ENCODE peak calls at places on chromosome 17, in eight cellular contexts. V is kidney epithelial cell; O is OCI-LY7; F is CD8-positive, alpha-beta T cell; P is esophagus squamous epithelium; C is thoracic aorta; Q is stomach; R is tibial artery. S is an unnamed sample.
A peak's percentile ranks its signal among the peaks of the same experiment; 100 is the strongest.

GRCh38 chr17:29091591-29092291 is 48.8 kb downstream of the PIPOX start:
- DNase-seq in V (no peak), O (no peak), F (no peak), P (no peak), C (no peak), Q (no peak), R (no peak), S (no peak)

GRCh38 chr17:7208754-7209460 is 10.7 kb downstream of the DLG4 start:
- DNase-seq in V (no peak), O (no peak), F (no peak), P (no peak), C (no peak), Q (no peak), R (no peak), S (no peak)

GRCh38 chr17:40095944-40096791 is 4.2 kb downstream of the NR1D1 start:
- DNase-seq in V (no peak), O (peak; percentile 77), F (peak; percentile 63), P (peak; percentile 45), C (no peak), Q (peak; percentile 57), R (no peak), S (peak; percentile 69)

GRCh38 chr17:68697850-68698313 is 96.7 kb upstream of the FAM20A start:
- DNase-seq in V (no peak), O (no peak), F (no peak), P (no peak), C (no peak), Q (peak; percentile 31), R (no peak), S (no peak)

GRCh38 chr17:9308069-9308468 is 267.6 kb downstream of the STX8 start:
- DNase-seq in V (no peak), O (no peak), F (no peak), P (no peak), C (no peak), Q (no peak), R (no peak), S (no peak)

GRCh38 chr17:202501-202951 is 21.1 kb upstream of the DOC2B start:
- DNase-seq in V (no peak), O (no peak), F (no peak), P (no peak), C (no peak), Q (no peak), R (no peak), S (peak; percentile 38)

GRCh38 chr17:64074704-64075484 is 54.5 kb upstream of the ICAM2 start:
- DNase-seq in V (peak; percentile 90), O (no peak), F (no peak), P (no peak), C (no peak), Q (peak; percentile 69), R (no peak), S (peak; percentile 23)

GRCh38 chr17:57940217-57940616 is 15.0 kb downstream of the CUEDC1 start:
- DNase-seq in V (no peak), O (no peak), F (no peak), P (no peak), C (no peak), Q (no peak), R (no peak), S (peak; percentile 38)

GRCh38 chr17:69175262-69175811 is 33.6 kb upstream of the ABCA6 start:
- DNase-seq in V (no peak), O (no peak), F (no peak), P (no peak), C (no peak), Q (no peak), R (no peak), S (no peak)

GRCh38 chr17:40113110-40113960 is 8.4 kb upstream of the MSL1 start:
- DNase-seq in V (no peak), O (peak; percentile 97), F (peak; percentile 86), P (peak; percentile 77), C (peak; percentile 81), Q (peak; percentile 95), R (peak; percentile 97), S (peak; percentile 98)

GRCh38 chr17:39196820-39197331 is 593 bp downstream of the CACNB1 start:
- DNase-seq in V (no peak), O (peak; percentile 62), F (no peak), P (no peak), C (no peak), Q (no peak), R (peak; percentile 89), S (peak; percentile 89)

GRCh38 chr17:38528101-38528500 is 77.7 kb downstream of the SRCIN1 start:
- DNase-seq in V (no peak), O (no peak), F (no peak), P (no peak), C (no peak), Q (no peak), R (no peak), S (no peak)

GRCh38 chr17:82948081-82948511 is 108.3 kb upstream of the ZNF750 start:
- DNase-seq in V (no peak), O (no peak), F (no peak), P (no peak), C (no peak), Q (no peak), R (peak; percentile 42), S (no peak)
- H3K36me3 ChIP-seq in V (no peaks in the 10 kb centered on the region), O (peaks cover 62% of the 10 kb centered on the region), F (no peaks in the 10 kb centered on the region), P (peaks cover 12% of the 10 kb centered on the region), C (peaks cover 18% of the 10 kb centered on the region), Q (peaks cover 12% of the 10 kb centered on the region), R (peaks cover 37% of the 10 kb centered on the region), S (peaks cover 16% of the 10 kb centered on the region)

DNA sequence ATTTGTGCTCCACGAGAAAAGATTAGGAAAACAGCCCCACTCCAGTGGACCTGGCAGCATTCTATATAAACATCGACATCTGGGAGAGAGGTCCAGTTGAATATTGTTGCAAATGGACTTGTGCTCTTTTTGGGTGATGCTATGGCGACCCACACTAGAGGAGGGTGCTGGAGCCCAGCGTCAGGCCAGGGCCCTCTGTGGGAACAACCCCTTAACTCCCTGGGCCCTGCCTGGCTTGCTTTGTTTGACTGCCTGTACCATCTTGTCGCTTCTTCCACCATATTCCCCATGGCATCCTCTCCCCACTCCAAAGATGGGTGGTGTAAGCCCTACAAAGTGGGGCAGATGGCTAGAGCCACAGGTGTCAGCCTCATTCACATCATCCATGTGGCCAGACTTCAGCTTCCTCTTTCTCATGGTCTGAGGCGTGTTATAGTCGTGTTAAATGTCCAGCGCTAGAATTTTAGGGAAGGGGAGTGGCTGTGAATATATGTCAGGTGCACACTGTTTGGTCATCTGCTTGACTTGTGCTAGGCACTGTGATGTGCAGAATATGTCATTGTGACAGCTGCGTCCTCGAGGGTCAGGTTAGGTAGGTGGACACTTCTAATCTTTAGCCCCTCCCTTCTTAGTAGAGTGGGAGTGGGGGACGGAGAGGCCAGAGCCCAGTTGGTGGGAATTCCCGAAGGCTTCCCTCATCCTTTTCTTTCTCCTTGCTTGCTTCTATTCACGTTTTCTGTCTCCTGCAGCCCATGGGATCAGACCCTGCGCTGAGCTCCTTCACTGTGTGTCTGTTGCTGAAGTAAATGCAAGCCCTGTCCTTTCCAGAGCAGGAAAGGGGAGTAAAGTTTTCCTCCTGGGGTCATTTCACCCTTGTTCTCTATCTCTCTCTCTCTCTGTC is 49.8 kb downstream of the MPRIP start:
- DNase-seq in V (no peak), O (no peak), F (no peak), P (no peak), C (no peak), Q (no peak), R (no peak), S (no peak)
- H3K36me3 ChIP-seq in V (no peaks in the 10 kb centered on the region), O (no peaks in the 10 kb centered on the region), F (peaks cover 6% of the 10 kb centered on the region), P (no peaks in the 10 kb centered on the region), C (no peaks in the 10 kb centered on the region), Q (no peaks in the 10 kb centered on the region), R (peaks cover 5% of the 10 kb centered on the region), S (peaks cover 47% of the 10 kb centered on the region)

GRCh38 chr17:74866198-74866835 is 6.5 kb downstream of the FDXR start:
- DNase-seq in V (no peak), O (no peak), F (no peak), P (no peak), C (no peak), Q (no peak), R (no peak), S (no peak)
- H3K36me3 ChIP-seq in V (no peaks in the 10 kb centered on the region), O (no peaks in the 10 kb centered on the region), F (no peaks in the 10 kb centered on the region), P (no peaks in the 10 kb centered on the region), C (no peaks in the 10 kb centered on the region), Q (no peaks in the 10 kb centered on the region), R (no peaks in the 10 kb centered on the region), S (no peaks in the 10 kb centered on the region)

GRCh38 chr17:3656755-3657587 is 11.4 kb downstream of the TAX1BP3 start:
- DNase-seq in V (no peak), O (no peak), F (no peak), P (no peak), C (no peak), Q (no peak), R (no peak), S (peak; percentile 80)
- H3K36me3 ChIP-seq in V (no peaks in the 10 kb centered on the region), O (no peaks in the 10 kb centered on the region), F (no peaks in the 10 kb centered on the region), P (peaks cover 8% of the 10 kb centered on the region), C (peaks cover 11% of the 10 kb centered on the region), Q (peaks cover 3% of the 10 kb centered on the region), R (peaks cover 1% of the 10 kb centered on the region), S (peaks cover 5% of the 10 kb centered on the region)

GRCh38 chr17:73410586-73411329 is 99.0 kb upstream of the CDC42EP4 start:
- DNase-seq in V (no peak), O (no peak), F (no peak), P (no peak), C (no peak), Q (no peak), R (no peak), S (peak; percentile 48)

GRCh38 chr17:73411330-73411747 is 99.5 kb upstream of the CDC42EP4 start:
- DNase-seq in V (no peak), O (no peak), F (no peak), P (no peak), C (no peak), Q (no peak), R (no peak), S (peak; percentile 25)

GRCh38 chr17:73415782-73416181 is 104.0 kb upstream of the CDC42EP4 start:
- DNase-seq in V (no peak), O (no peak), F (no peak), P (no peak), C (no peak), Q (no peak), R (no peak), S (no peak)

GRCh38 chr17:73414171-73414955 is 102.6 kb upstream of the CDC42EP4 start:
- DNase-seq in V (no peak), O (no peak), F (no peak), P (no peak), C (no peak), Q (no peak), R (no peak), S (peak; percentile 11)

DNA sequence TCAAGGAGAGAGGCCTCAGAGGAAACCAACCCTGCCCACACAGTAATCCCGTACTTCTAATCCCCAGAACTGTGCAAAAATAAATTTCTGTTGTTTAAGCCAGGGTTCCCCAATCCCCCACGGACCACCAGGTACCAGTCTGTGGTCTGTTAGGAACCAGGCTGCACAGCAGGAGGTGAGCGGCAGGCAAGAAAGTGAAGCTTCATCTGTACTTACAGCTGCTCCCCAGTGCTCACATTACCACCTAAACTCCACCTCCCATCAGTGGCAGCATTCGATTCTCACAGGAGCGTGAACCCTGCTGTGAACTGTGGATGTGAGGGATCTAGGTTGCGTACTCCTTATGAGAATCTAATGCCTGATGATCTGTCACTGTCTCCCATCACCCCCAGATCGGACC is 101.1 kb upstream of the CDC42EP4 start:
- DNase-seq in V (no peak), O (no peak), F (no peak), P (no peak), C (no peak), Q (no peak), R (no peak), S (no peak)
- H3K36me3 ChIP-seq in V (no peaks in the 10 kb centered on the region), O (no peaks in the 10 kb centered on the region), F (no peaks in the 10 kb centered on the region), P (no peaks in the 10 kb centered on the region), C (no peaks in the 10 kb centered on the region), Q (no peaks in the 10 kb centered on the region), R (no peaks in the 10 kb centered on the region), S (no peaks in the 10 kb centered on the region)

GRCh38 chr17:78972507-78973105 is 7.1 kb downstream of the LGALS3BP start:
- DNase-seq in V (no peak), O (no peak), F (no peak), P (no peak), C (no peak), Q (no peak), R (no peak), S (peak; percentile 62)
- H3K36me3 ChIP-seq in V (peaks cover 4% of the 10 kb centered on the region), O (no peaks in the 10 kb centered on the region), F (no peaks in the 10 kb centered on the region), P (no peaks in the 10 kb centered on the region), C (no peaks in the 10 kb centered on the region), Q (no peaks in the 10 kb centered on the region), R (no peaks in the 10 kb centered on the region), S (peaks cover 19% of the 10 kb centered on the region)